ENCODE peak calls at places on chromosomes 2 and 18, in seven cellular contexts. O is thyroid gland, W is pancreas, P is suprapubic skin, Y is IMR-90, S is lower lobe of right lung, T is H9. X is an unnamed sample.
A peak's percentile ranks its signal among the peaks of the same experiment; 100 is the strongest.

GRCh38 chr18:21777814-21778213 is 37.2 kb downstream of the MIB1 start:
- DNase-seq in O (no peak), W (no peak), P (no peak), Y (no peak), S (no peak), T (no peak), X (no peak)

GRCh38 chr2:63614448-63614968 is 25.7 kb downstream of the MDH1 start:
- DNase-seq in O (no peak), W (no peak), P (no peak), Y (peak; percentile 61), S (no peak), T (no peak), X (peak; percentile 54)

GRCh38 chr2:68196120-68196716 is 38.5 kb downstream of the PNO1 start:
- DNase-seq in O (no peak), W (no peak), P (no peak), Y (peak; percentile 35), S (no peak), T (no peak), X (peak; percentile 83)

GRCh38 chr2:74865770-74866674 is 32.1 kb downstream of the HK2 start:
- DNase-seq in O (no peak), W (no peak), P (no peak), Y (no peak), S (no peak), T (no peak), X (peak; percentile 59)

GRCh38 chr2:176814274-176814673 is 398.3 kb upstream of the HNRNPA3 start:
- DNase-seq in O (no peak), W (no peak), P (no peak), Y (no peak), S (no peak), T (no peak), X (no peak)

GRCh38 chr2:223598994-223599645 is 3.0 kb downstream of the SCG2 start:
- DNase-seq in O (no peak), W (no peak), P (no peak), Y (peak; percentile 83), S (no peak), T (no peak), X (no peak)

GRCh38 chr2:64645014-64645418 is 8.7 kb downstream of the SERTAD2 start:
- DNase-seq in O (peak; percentile 78), W (no peak), P (no peak), Y (peak; percentile 68), S (no peak), T (peak; percentile 91), X (peak; percentile 77)

GRCh38 chr18:23300211-23300887 is 152.7 kb upstream of the RIOK3 start:
- DNase-seq in O (peak; percentile 80), W (no peak), P (no peak), Y (peak; percentile 41), S (no peak), T (no peak), X (peak; percentile 56)

GRCh38 chr2:106057206-106057605 is 136.9 kb downstream of the UXS1 start:
- DNase-seq in O (no peak), W (no peak), P (no peak), Y (no peak), S (no peak), T (no peak), X (no peak)

GRCh38 chr2:179344280-179344961 is 79.8 kb upstream of the SESTD1 start:
- DNase-seq in O (no peak), W (no peak), P (no peak), Y (peak; percentile 31), S (no peak), T (no peak), X (no peak)

GRCh38 chr18:70371085-70371735 is 82.4 kb downstream of the SOCS6 start:
- DNase-seq in O (no peak), W (no peak), P (no peak), Y (no peak), S (no peak), T (no peak), X (peak; percentile 60)

GRCh38 chr2:222959358-222959757 is 92.6 kb upstream of the KCNE4 start:
- DNase-seq in O (peak; percentile 36), W (no peak), P (no peak), Y (peak; percentile 87), S (no peak), T (peak; percentile 76), X (peak; percentile 94)

GRCh38 chr2:235537186-235537585 is 43.3 kb downstream of the AGAP1 start:
- DNase-seq in O (no peak), W (no peak), P (peak; percentile 30), Y (no peak), S (no peak), T (no peak), X (no peak)

GRCh38 chr2:20588918-20589871 is 61.7 kb downstream of the HS1BP3 start:
- DNase-seq in O (no peak), W (no peak), P (peak; percentile 46), Y (no peak), S (no peak), T (no peak), X (no peak)

GRCh38 chr2:119431155-119431975 is at the start of gene TMEM37:
- DNase-seq in O (peak; percentile 89), W (peak; percentile 84), P (peak; percentile 78), Y (peak; percentile 15), S (peak; percentile 77), T (peak; percentile 88), X (peak; percentile 73)

GRCh38 chr2:62112192-62112591 is 83.7 kb upstream of the B3GNT2 start:
- DNase-seq in O (no peak), W (no peak), P (no peak), Y (no peak), S (no peak), T (no peak), X (no peak)

GRCh38 chr2:71606244-71606643 is 152.9 kb downstream of the DYSF start:
- DNase-seq in O (no peak), W (no peak), P (no peak), Y (no peak), S (peak; percentile 27), T (no peak), X (no peak)

GRCh38 chr2:213766062-213766461 is 481.8 kb downstream of the SPAG16 start:
- DNase-seq in O (no peak), W (no peak), P (no peak), Y (no peak), S (no peak), T (no peak), X (no peak)

GRCh38 chr18:79599503-79599931 is 80.1 kb upstream of the CTDP1 start:
- DNase-seq in O (no peak), W (peak; percentile 12), P (peak; percentile 47), Y (peak; percentile 71), S (peak; percentile 36), T (no peak), X (no peak)

GRCh38 chr2:24917086-24917485 is 3.0 kb downstream of the ADCY3 start:
- DNase-seq in O (no peak), W (no peak), P (peak; percentile 59), Y (no peak), S (no peak), T (no peak), X (no peak)

GRCh38 chr18:24763765-24764548 is 303.5 kb downstream of the HRH4 start:
- DNase-seq in O (no peak), W (no peak), P (no peak), Y (peak; percentile 96), S (no peak), T (no peak), X (no peak)

GRCh38 chr2:44135307-44135706 is 33.4 kb upstream of the PPM1B start:
- DNase-seq in O (no peak), W (no peak), P (no peak), Y (no peak), S (no peak), T (no peak), X (no peak)
- H3K9me3 ChIP-seq in O (no peaks in the 10 kb centered on the region), W (no peaks in the 10 kb centered on the region), P (no peaks in the 10 kb centered on the region), Y (no peaks in the 10 kb centered on the region), S (no peaks in the 10 kb centered on the region), T (no peaks in the 10 kb centered on the region), X (no peaks in the 10 kb centered on the region)

GRCh38 chr2:241897231-241897916 is 27.8 kb downstream of the RTP5 start:
- DNase-seq in O (no peak), W (peak; percentile 22), P (peak; percentile 38), Y (no peak), S (no peak), T (peak; percentile 22), X (no peak)
- H3K9me3 ChIP-seq in O (no peaks in the 10 kb centered on the region), W (no peaks in the 10 kb centered on the region), P (no peaks in the 10 kb centered on the region), Y (no peaks in the 10 kb centered on the region), S (no peaks in the 10 kb centered on the region), T (no peaks in the 10 kb centered on the region), X (peaks cover 3% of the 10 kb centered on the region)

DNA sequence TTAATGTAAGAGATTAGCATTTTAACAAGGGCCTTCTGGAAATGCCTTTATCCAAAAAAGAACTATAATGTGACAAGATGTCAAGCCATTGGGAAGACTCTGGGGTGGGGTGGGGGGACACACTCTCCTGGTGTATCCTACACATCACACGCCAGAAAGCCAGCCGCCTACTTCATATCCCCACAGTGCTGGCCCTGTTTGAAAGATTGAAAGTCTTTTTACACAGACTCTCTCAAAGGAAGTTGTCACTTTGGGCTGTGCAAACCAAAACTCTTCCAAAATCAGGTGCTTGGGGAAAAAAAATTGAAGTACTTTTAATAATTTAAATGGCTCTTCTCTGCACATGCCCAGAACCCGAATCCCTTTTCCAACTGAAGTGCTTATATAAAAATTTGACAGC is 666.7 kb downstream of the BCL11A start:
- DNase-seq in O (no peak), W (no peak), P (no peak), Y (no peak), S (no peak), T (no peak), X (no peak)
- H3K9me3 ChIP-seq in O (no peaks in the 10 kb centered on the region), W (no peaks in the 10 kb centered on the region), P (no peaks in the 10 kb centered on the region), Y (no peaks in the 10 kb centered on the region), S (no peaks in the 10 kb centered on the region), T (no peaks in the 10 kb centered on the region), X (no peaks in the 10 kb centered on the region)

GRCh38 chr2:45009303-45009927 is at the start of gene SIX2:
- DNase-seq in O (peak; percentile 97), W (peak; percentile 95), P (peak; percentile 92), Y (peak; percentile 72), S (peak; percentile 93), T (peak; percentile 98), X (peak; percentile 73)

GRCh38 chr2:45011621-45012602 is 2.7 kb upstream of the SIX2 start:
- DNase-seq in O (no peak), W (no peak), P (no peak), Y (no peak), S (no peak), T (no peak), X (no peak)

GRCh38 chr2:45008296-45009129 is 739 bp downstream of the SIX2 start:
- DNase-seq in O (no peak), W (peak; percentile 64), P (no peak), Y (peak; percentile 2), S (no peak), T (peak; percentile 50), X (no peak)

GRCh38 chr2:45010706-45011036 is 1.4 kb upstream of the SIX2 start:
- DNase-seq in O (no peak), W (no peak), P (no peak), Y (no peak), S (no peak), T (no peak), X (no peak)

DNA sequence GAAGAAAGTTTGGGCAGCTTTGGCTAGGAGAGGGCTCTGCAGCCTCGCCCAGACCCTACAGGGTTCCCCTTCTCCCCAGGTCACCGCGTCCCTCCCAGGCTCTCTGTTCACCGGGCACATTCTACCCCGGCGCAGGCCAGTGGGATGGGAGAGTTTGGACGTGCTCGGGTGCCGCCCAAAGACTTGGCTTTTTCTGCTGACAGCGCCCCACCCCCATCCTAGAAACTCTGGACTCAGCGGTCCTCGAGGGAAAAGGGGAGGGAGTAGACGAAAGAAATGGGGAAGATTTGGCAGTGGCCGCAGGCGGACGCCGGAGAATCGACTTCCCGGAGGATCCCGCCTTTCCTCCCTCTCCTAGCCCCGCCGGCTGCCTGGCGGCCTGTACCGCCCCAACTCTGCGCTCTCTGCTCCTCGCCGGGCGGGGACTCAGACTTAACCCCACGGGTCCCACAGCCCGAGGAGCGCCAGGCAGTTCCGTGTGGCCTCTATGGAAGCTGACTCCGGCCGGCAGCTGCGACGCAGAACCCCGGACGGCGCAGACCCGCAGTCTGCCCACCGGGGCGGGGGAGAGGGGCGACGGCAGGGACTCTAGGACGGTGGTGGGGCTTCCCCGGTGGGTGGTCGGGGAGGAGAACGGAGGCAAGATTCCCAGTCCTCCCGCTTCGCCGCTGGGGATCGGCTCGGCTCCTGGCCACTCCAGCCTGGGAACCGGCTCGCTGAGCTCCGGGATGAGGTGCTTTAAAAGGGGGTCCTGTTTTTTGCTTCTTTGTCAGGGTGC is 865 bp upstream of the SIX2 start:
- DNase-seq in O (peak; percentile 70), W (peak; percentile 78), P (peak; percentile 83), Y (no peak), S (no peak), T (no peak), X (no peak)
- H3K9me3 ChIP-seq in O (no peaks in the 10 kb centered on the region), W (no peaks in the 10 kb centered on the region), P (no peaks in the 10 kb centered on the region), Y (peaks cover 21% of the 10 kb centered on the region), S (no peaks in the 10 kb centered on the region), T (no peaks in the 10 kb centered on the region), X (peaks cover 9% of the 10 kb centered on the region)